ENCODE peak calls at places on chromosomes 12 and 14, in ten cellular contexts. N is fibroblast of villous mesenchyme, U is Calu3, W is upper lobe of left lung, M is B cell, I is GM13977, G is endothelial cell, V is mammary epithelial cell, J is cardiac fibroblast, K is lung. B is an unnamed sample.

GRCh38 chr14:104150201-104151027 is 12.0 kb downstream of the KIF26A start:
- DNase-seq in N (peak), U (no peak), W (no peak), M (no peak), I (no peak), G (no peak), V (no peak), J (no peak), K (no peak), B (no peak)

GRCh38 chr14:53900499-53900898 is 56.1 kb downstream of the BMP4 start:
- DNase-seq in N (peak), U (no peak), W (peak), M (no peak), I (no peak), G (no peak), V (no peak), J (no peak), K (no peak), B (no peak)

GRCh38 chr12:56117778-56118687 is at the start of gene ZC3H10:
- DNase-seq in N (peak), U (peak), W (peak), M (peak), I (peak), G (peak), V (peak), J (peak), K (peak), B (peak)

GRCh38 chr14:80577599-80577998 is 363.9 kb downstream of the CEP128 start:
- DNase-seq in N (no peak), U (no peak), W (no peak), M (no peak), I (no peak), G (no peak), V (no peak), J (no peak), K (no peak), B (no peak)

GRCh38 chr14:71103662-71104484 is 196.6 kb downstream of the PCNX1 start:
- DNase-seq in N (peak), U (peak), W (no peak), M (peak), I (peak), G (peak), V (peak), J (peak), K (no peak), B (no peak)

GRCh38 chr14:78829274-78829673 is 659.1 kb downstream of the NRXN3 start:
- DNase-seq in N (no peak), U (no peak), W (no peak), M (no peak), I (no peak), G (no peak), V (no peak), J (no peak), K (no peak), B (no peak)

GRCh38 chr12:12357697-12358476 is 1.0 kb downstream of the BORCS5 start:
- DNase-seq in N (peak), U (no peak), W (no peak), M (no peak), I (peak), G (no peak), V (peak), J (no peak), K (no peak), B (no peak)

GRCh38 chr14:86852530-86852929 is 1140.5 kb downstream of the GALC start:
- DNase-seq in N (peak), U (no peak), W (no peak), M (no peak), I (no peak), G (no peak), V (no peak), J (no peak), K (no peak), B (peak)

GRCh38 chr14:60204843-60205774 is 39.9 kb upstream of the DHRS7 start:
- DNase-seq in N (no peak), U (no peak), W (no peak), M (no peak), I (no peak), G (no peak), V (no peak), J (no peak), K (no peak), B (no peak)

DNA sequence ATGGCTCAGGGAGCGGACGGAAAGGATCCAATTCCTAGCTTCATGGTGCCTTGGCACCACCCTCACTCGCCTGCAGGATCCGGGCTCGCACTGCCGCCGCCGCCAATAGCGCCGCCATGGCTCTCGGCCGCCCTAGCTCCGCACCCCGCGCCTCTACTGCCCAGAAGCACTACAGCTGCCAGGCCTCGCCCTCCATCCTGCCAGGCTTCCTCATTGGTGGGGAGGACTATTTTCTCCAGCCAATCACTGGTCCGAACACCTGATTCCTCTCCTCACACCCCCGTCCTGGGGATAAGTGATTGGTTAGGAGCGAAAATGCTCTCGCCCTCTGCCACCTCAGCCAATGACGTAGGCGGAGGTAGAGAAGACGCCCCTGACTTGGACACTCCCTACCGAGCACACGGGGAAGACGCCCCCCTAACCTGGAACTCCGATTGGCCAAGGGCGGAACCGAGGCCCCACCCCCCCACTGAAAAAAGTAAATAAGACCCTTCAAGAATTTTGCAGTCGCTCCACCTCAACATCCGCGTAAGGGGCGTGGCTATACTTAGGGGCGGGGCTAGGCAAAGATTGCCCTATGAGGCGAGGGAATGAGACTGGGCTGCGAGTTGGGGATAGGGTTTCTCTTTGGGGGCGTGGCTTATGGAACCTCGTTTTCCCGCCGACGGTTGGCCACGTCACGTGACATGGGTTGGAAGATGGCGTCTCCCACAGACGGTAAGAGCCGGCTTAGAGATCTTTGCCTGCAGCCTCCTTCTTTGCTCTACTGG is at the start of the genes ALDH6A1 and LIN52:
- DNase-seq in N (peak), U (peak), W (peak), M (peak), I (peak), G (peak), V (peak), J (peak), K (peak), B (peak)
- TF ChIP-seq CTCF in N (no peak), U (no peak), W (peak), M (no peak), I (peak), G (no peak), V (peak), J (no peak), K (no peak), B (no peak)

GRCh38 chr12:59595557-59596231 is at the start of gene SLC16A7:
- DNase-seq in N (peak), U (peak), W (peak), M (peak), I (peak), G (peak), V (peak), J (peak), K (peak), B (peak)

GRCh38 chr12:59595097-59595496 is 732 bp upstream of the SLC16A7 start:
- DNase-seq in N (no peak), U (no peak), W (no peak), M (no peak), I (peak), G (no peak), V (no peak), J (no peak), K (no peak), B (no peak)

GRCh38 chr12:59600174-59600573 is 4.3 kb downstream of the SLC16A7 start:
- DNase-seq in N (peak), U (no peak), W (no peak), M (no peak), I (no peak), G (no peak), V (no peak), J (peak), K (no peak), B (no peak)

DNA sequence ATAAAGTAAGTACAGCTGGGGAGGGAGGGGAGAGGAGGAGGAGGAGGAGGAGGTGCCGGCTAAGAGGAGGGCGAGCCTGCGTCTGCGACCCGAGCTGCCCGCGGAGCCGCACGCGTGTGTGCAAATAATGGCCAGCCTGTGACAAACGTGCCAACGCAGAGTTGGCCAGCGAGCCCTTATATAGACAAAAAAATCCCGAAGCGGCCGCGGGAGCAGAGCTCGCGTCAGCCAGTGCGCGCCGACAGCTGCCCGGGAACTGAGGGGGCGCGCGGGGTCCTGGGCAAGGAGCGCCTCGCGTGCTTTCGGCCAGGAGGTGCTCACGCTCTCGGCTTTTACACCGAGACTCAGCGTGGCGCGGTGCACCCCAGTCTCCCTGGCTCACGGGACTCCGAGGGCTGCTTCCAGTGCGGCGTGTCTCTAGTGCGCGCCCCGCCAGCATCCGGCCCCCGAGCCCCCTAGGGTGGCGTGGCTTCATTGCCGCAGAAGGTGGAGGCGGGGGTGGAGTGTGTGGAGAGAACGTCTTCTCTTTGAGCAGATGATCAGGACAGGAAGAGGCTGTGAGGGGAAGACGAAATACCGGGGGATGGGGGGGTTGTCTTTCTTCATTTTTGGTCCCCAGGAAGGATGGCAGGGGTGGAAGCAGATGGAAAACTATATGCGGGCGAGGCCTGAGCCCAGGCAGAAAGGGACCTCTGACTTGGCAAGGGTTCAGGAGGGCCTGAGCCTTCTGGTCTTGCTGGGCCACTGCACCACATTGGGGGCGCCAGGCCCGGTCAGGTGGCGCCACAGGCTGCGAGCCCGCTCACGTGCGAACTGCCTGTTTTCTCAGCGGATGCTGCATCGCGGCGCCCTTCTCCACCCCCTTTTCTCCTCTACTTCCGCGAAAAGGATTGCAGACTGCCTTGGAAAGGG is 659 bp downstream of the SLC16A7 start:
- DNase-seq in N (peak), U (peak), W (peak), M (peak), I (peak), G (peak), V (peak), J (peak), K (peak), B (peak)
- TF ChIP-seq CTCF in N (no peak), U (no peak), W (no peak), M (no peak), I (peak), G (no peak), V (no peak), J (no peak), K (no peak), B (peak)

DNA sequence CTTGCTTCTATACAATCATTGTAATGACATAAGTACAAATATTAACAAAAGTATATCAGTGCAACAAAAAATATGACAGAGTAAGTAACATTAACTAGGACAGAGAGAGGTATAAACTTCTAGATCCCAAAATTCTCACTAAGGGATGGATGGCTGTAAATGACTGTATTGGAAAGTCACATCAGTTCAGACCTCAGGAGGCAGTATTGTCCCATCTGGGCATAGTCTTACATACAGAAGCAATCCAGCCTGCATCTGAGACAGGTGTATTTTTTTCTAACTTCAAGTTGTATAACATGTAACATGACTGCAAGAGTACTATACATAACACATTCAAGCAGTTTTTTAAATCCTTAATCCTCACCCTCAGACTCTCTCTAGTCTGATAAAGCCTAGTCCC is 99.0 kb downstream of the GARIN6 start:
- DNase-seq in N (no peak), U (no peak), W (no peak), M (no peak), I (no peak), G (no peak), V (no peak), J (no peak), K (no peak), B (no peak)
- TF ChIP-seq CTCF in N (no peak), U (no peak), W (no peak), M (no peak), I (no peak), G (no peak), V (peak), J (no peak), K (no peak), B (no peak)

GRCh38 chr12:53061404-53062010 is 11.6 kb downstream of the TNS2 start:
- DNase-seq in N (no peak), U (peak), W (peak), M (no peak), I (no peak), G (no peak), V (no peak), J (no peak), K (peak), B (no peak)
- TF ChIP-seq CTCF in N (no peak), U (no peak), W (no peak), M (no peak), I (peak), G (no peak), V (peak), J (peak), K (no peak), B (no peak)